ENCODE peak calls at places on chromosomes 7 and 10, in nine cellular contexts. I is HEK293T; B is stimulated activated CD8-positive, alpha-beta memory T cell treated with anti-CD3 and anti-CD28 coated beads, Interleukin-4, amount 100 ng/mL, for 1 hour; X is caudate nucleus; J is upper lobe of right lung; Q is LHCN-M2; N is neuronal stem cell; V is activated CD8-positive, alpha-beta memory T cell treated with anti-CD3 and anti-CD28 coated beads for 1 hour; L is cardiac septum. M is an unnamed sample.

GRCh38 chr7:142739927-142740492 is 9.3 kb upstream of the PRSS1 start:
- DNase-seq in I (no peak), B (no peak), X (no peak), J (no peak), Q (peak; percentile 8), N (no peak), V (no peak), L (no peak), M (no peak)

GRCh38 chr10:83932245-83932644 is 207.1 kb upstream of the GHITM start:
- DNase-seq in I (no peak), B (no peak), X (no peak), J (no peak), Q (no peak), N (no peak), V (no peak), L (no peak), M (no peak)

GRCh38 chr10:126749030-126749655 is 78.7 kb upstream of the C10orf90 start:
- DNase-seq in I (peak; percentile 76), B (peak; percentile 26), X (peak; percentile 69), J (peak; percentile 84), Q (peak; percentile 71), N (peak; percentile 71), V (peak; percentile 16), L (peak; percentile 80), M (no peak)

GRCh38 chr10:132257271-132257670 is 50.5 kb downstream of the STK32C start:
- DNase-seq in I (no peak), B (no peak), X (no peak), J (no peak), Q (peak; percentile 35), N (no peak), V (no peak), L (no peak), M (no peak)

GRCh38 chr7:47587976-47588375 is 6.1 kb upstream of the TNS3 start:
- DNase-seq in I (no peak), B (no peak), X (no peak), J (no peak), Q (no peak), N (no peak), V (no peak), L (no peak), M (no peak)

GRCh38 chr10:71795248-71795647 is 21.9 kb upstream of the VSIR start:
- DNase-seq in I (peak; percentile 39), B (no peak), X (no peak), J (no peak), Q (peak; percentile 15), N (peak; percentile 49), V (no peak), L (no peak), M (no peak)

GRCh38 chr7:153472516-153472915 is 579.7 kb upstream of the DPP6 start:
- DNase-seq in I (no peak), B (no peak), X (no peak), J (no peak), Q (no peak), N (no peak), V (no peak), L (no peak), M (no peak)

GRCh38 chr10:12255048-12255447 is 59.1 kb downstream of the CDC123 start:
- DNase-seq in I (no peak), B (no peak), X (no peak), J (no peak), Q (no peak), N (no peak), V (no peak), L (no peak), M (no peak)

GRCh38 chr10:89249066-89249465 is 2.5 kb downstream of the LIPA start:
- DNase-seq in I (no peak), B (no peak), X (no peak), J (no peak), Q (no peak), N (no peak), V (no peak), L (no peak), M (no peak)

GRCh38 chr7:45890902-45891461 is 2.7 kb downstream of the IGFBP1 start:
- DNase-seq in I (peak; percentile 22), B (no peak), X (no peak), J (no peak), Q (peak; percentile 61), N (peak; percentile 42), V (no peak), L (no peak), M (no peak)

GRCh38 chr10:97365761-97366351 is 31.3 kb upstream of the FRAT2 start:
- DNase-seq in I (no peak), B (no peak), X (no peak), J (no peak), Q (no peak), N (no peak), V (no peak), L (no peak), M (no peak)

GRCh38 chr10:96586419-96587254 is at the start of gene TM9SF3:
- DNase-seq in I (peak; percentile 91), B (peak; percentile 86), X (peak; percentile 80), J (peak; percentile 97), Q (peak; percentile 87), N (peak; percentile 86), V (peak; percentile 91), L (peak; percentile 98), M (peak; percentile 98)

GRCh38 chr10:132464256-132465192 is 67.5 kb downstream of the PWWP2B start:
- DNase-seq in I (no peak), B (no peak), X (peak; percentile 63), J (peak; percentile 83), Q (no peak), N (no peak), V (no peak), L (peak; percentile 91), M (no peak)

GRCh38 chr7:21572331-21572730 is 29.5 kb downstream of the DNAH11 start:
- DNase-seq in I (no peak), B (no peak), X (no peak), J (no peak), Q (no peak), N (no peak), V (no peak), L (no peak), M (no peak)

GRCh38 chr7:208128-208673 is 15.8 kb downstream of the FAM20C start:
- DNase-seq in I (no peak), B (no peak), X (no peak), J (no peak), Q (no peak), N (no peak), V (no peak), L (no peak), M (no peak)

GRCh38 chr10:71840936-71841335 is 10.1 kb downstream of the PSAP start:
- DNase-seq in I (no peak), B (no peak), X (peak; percentile 25), J (no peak), Q (no peak), N (no peak), V (no peak), L (no peak), M (no peak)

GRCh38 chr10:123655763-123656162 is 10.4 kb upstream of the GPR26 start:
- DNase-seq in I (no peak), B (no peak), X (no peak), J (peak; percentile 44), Q (no peak), N (no peak), V (no peak), L (peak; percentile 60), M (peak; percentile 37)

GRCh38 chr10:91758303-91759146 is 39.7 kb upstream of the TNKS2 start:
- DNase-seq in I (peak; percentile 21), B (no peak), X (no peak), J (no peak), Q (peak; percentile 68), N (peak; percentile 36), V (no peak), L (no peak), M (no peak)

GRCh38 chr10:69994262-69994661 is 58.4 kb upstream of the MACROH2A2 start:
- DNase-seq in I (peak; percentile 85), B (no peak), X (no peak), J (no peak), Q (peak; percentile 47), N (no peak), V (no peak), L (no peak), M (no peak)

GRCh38 chr7:11858668-11859302 is 26.8 kb upstream of the THSD7A start:
- DNase-seq in I (no peak), B (no peak), X (no peak), J (no peak), Q (no peak), N (no peak), V (no peak), L (no peak), M (no peak)

GRCh38 chr10:46273506-46274477 is 13.0 kb upstream of the ANTXRL start:
- DNase-seq in I (no peak), B (no peak), X (no peak), J (no peak), Q (no peak), N (no peak), V (no peak), L (no peak), M (peak; percentile 59)

GRCh38 chr10:86257683-86258082 is 108.9 kb downstream of the GRID1 start:
- DNase-seq in I (no peak), B (no peak), X (no peak), J (no peak), Q (no peak), N (no peak), V (no peak), L (no peak), M (no peak)

GRCh38 chr7:4227105-4228010 is 454.7 kb upstream of the FOXK1 start:
- DNase-seq in I (no peak), B (no peak), X (no peak), J (peak; percentile 41), Q (peak; percentile 65), N (no peak), V (no peak), L (no peak), M (no peak)

GRCh38 chr10:11515596-11516418 is 95.6 kb downstream of the USP6NL start:
- DNase-seq in I (peak; percentile 56), B (no peak), X (no peak), J (no peak), Q (peak; percentile 54), N (no peak), V (no peak), L (no peak), M (no peak)

GRCh38 chr7:99623702-99624447 is 7.1 kb downstream of the ZSCAN25 start:
- DNase-seq in I (no peak), B (no peak), X (no peak), J (no peak), Q (no peak), N (no peak), V (no peak), L (no peak), M (no peak)

GRCh38 chr10:95181731-95182130 is 12.3 kb upstream of the ACSM6 start:
- DNase-seq in I (no peak), B (no peak), X (no peak), J (no peak), Q (no peak), N (no peak), V (no peak), L (no peak), M (no peak)

GRCh38 chr10:124700293-124701037 is 43.7 kb downstream of the FAM53B start:
- DNase-seq in I (no peak), B (no peak), X (no peak), J (no peak), Q (no peak), N (no peak), V (no peak), L (no peak), M (no peak)

GRCh38 chr7:155451522-155452239 is 6.2 kb upstream of the EN2 start:
- DNase-seq in I (no peak), B (no peak), X (no peak), J (no peak), Q (no peak), N (no peak), V (no peak), L (no peak), M (no peak)

GRCh38 chr10:121655254-121656142 is 57.3 kb upstream of the FGFR2 start:
- DNase-seq in I (no peak), B (no peak), X (no peak), J (peak; percentile 25), Q (no peak), N (no peak), V (no peak), L (no peak), M (peak; percentile 35)

GRCh38 chr10:28730031-28730778 is 52.9 kb downstream of the BAMBI start:
- DNase-seq in I (no peak), B (no peak), X (no peak), J (no peak), Q (peak; percentile 43), N (no peak), V (no peak), L (no peak), M (no peak)

GRCh38 chr10:132670546-132670945 is 115.4 kb downstream of the NKX6-2 start:
- DNase-seq in I (no peak), B (no peak), X (no peak), J (peak; percentile 48), Q (no peak), N (no peak), V (no peak), L (peak; percentile 64), M (peak; percentile 59)

M was measured in mesenteric fat pad.